ENCODE peak calls at places on chromosomes 5 and 9, in five cellular contexts. M is GM04504, B is NCI-H1092, J is endothelial cell of umbilical vein, D is PC-9. Y is an unnamed sample.

GRCh38 chr9:6415266-6415665 is 2.3 kb downstream of the UHRF2 start:
- DNase-seq in M (no peak), B (no peak), J (no peak), D (no peak), Y (no peak)

GRCh38 chr5:133229931-133230664 is 178.3 kb downstream of the HSPA4 start:
- DNase-seq in M (no peak), B (no peak), J (no peak), D (no peak), Y (no peak)

GRCh38 chr9:81227507-81228245 is 461.7 kb downstream of the TLE1 start:
- DNase-seq in M (no peak), B (no peak), J (no peak), D (no peak), Y (no peak)

GRCh38 chr5:69083412-69083811 is 10.4 kb upstream of the SLC30A5 start:
- DNase-seq in M (no peak), B (no peak), J (no peak), D (peak), Y (no peak)

GRCh38 chr9:134350416-134350994 is 24.2 kb downstream of the RXRA start:
- DNase-seq in M (no peak), B (no peak), J (no peak), D (no peak), Y (no peak)

GRCh38 chr5:72383280-72384205 is 63.4 kb downstream of the PTCD2 start:
- DNase-seq in M (no peak), B (no peak), J (no peak), D (no peak), Y (no peak)

GRCh38 chr9:89740722-89741121 is 135.9 kb downstream of the GADD45G start:
- DNase-seq in M (no peak), B (no peak), J (no peak), D (no peak), Y (no peak)

GRCh38 chr9:96219615-96220257 is 82.2 kb downstream of the HSD17B3 start:
- DNase-seq in M (no peak), B (peak), J (peak), D (peak), Y (peak)

GRCh38 chr9:94952553-94953373 is 226.3 kb downstream of the AOPEP start:
- DNase-seq in M (no peak), B (no peak), J (peak), D (no peak), Y (peak)

GRCh38 chr9:98482248-98482647 is 226.5 kb downstream of the GABBR2 start:
- DNase-seq in M (peak), B (no peak), J (no peak), D (no peak), Y (no peak)

GRCh38 chr5:98750693-98751092 is 22.8 kb upstream of the RGMB start:
- DNase-seq in M (no peak), B (no peak), J (peak), D (no peak), Y (no peak)

GRCh38 chr9:31119882-31120481 is 1264.5 kb upstream of the ACO1 start:
- DNase-seq in M (no peak), B (peak), J (peak), D (peak), Y (peak)

GRCh38 chr9:96626912-96627311 is 7.3 kb upstream of the CDC14B start:
- DNase-seq in M (no peak), B (no peak), J (no peak), D (peak), Y (no peak)

GRCh38 chr9:133614056-133614455 is 4.9 kb upstream of the FAM163B start:
- DNase-seq in M (no peak), B (no peak), J (no peak), D (no peak), Y (no peak)

GRCh38 chr5:171893290-171893890 is 107.8 kb downstream of the SMIM23 start:
- DNase-seq in M (peak), B (no peak), J (no peak), D (no peak), Y (no peak)